ENCODE peak calls at places on chromosomes 1 and 21, in eight cellular contexts. Z is activated gamma-delta T cell treated with Interleukin-2 at 50 U/mL for 16 hours; K is stimulated activated CD4-positive, alpha-beta T cell treated with anti-CD3 and anti-CD28 coated beads, Interleukin-1b, Interleukin-23, amount 100 ng/mL, for 4 hours; U is Right ventricle myocardium superior; B is psoas muscle; G is EH; T is NCI-H2081; H is HEK293T. O is an unnamed sample.

GRCh38 chr1:224900062-224900461 is 29.4 kb upstream of the DNAH14 start:
- DNase-seq in Z (no peak), K (no peak), U (no peak), B (no peak), G (no peak), T (no peak), H (no peak), O (no peak)

GRCh38 chr1:93827633-93828436 is 51.2 kb downstream of the DNTTIP2 start:
- DNase-seq in Z (no peak), K (no peak), U (no peak), B (no peak), G (peak; percentile 80), T (no peak), H (no peak), O (no peak)

GRCh38 chr1:206507395-206508129 is at the start of gene RASSF5:
- DNase-seq in Z (peak; percentile 74), K (peak; percentile 66), U (peak; percentile 92), B (peak; percentile 85), G (peak; percentile 81), T (peak; percentile 63), H (peak; percentile 50), O (peak; percentile 71)

GRCh38 chr1:30374400-30375070 is 348.9 kb downstream of the MATN1 start:
- DNase-seq in Z (no peak), K (no peak), U (no peak), B (no peak), G (no peak), T (no peak), H (no peak), O (no peak)

GRCh38 chr1:42173961-42174715 is 9.6 kb upstream of the GUCA2A start:
- DNase-seq in Z (no peak), K (no peak), U (no peak), B (no peak), G (peak; percentile 26), T (no peak), H (no peak), O (no peak)

GRCh38 chr1:8303141-8303540 is 14.8 kb upstream of the SLC45A1 start:
- DNase-seq in Z (no peak), K (no peak), U (no peak), B (no peak), G (peak; percentile 77), T (no peak), H (no peak), O (no peak)

GRCh38 chr21:39083377-39084008 is 99.8 kb downstream of the PSMG1 start:
- DNase-seq in Z (no peak), K (no peak), U (no peak), B (no peak), G (no peak), T (no peak), H (no peak), O (no peak)

GRCh38 chr1:109768335-109768650 is 4.6 kb upstream of the EPS8L3 start:
- DNase-seq in Z (no peak), K (no peak), U (peak; percentile 10), B (no peak), G (no peak), T (no peak), H (no peak), O (no peak)

GRCh38 chr1:93599479-93599878 is 82.2 kb downstream of the BCAR3 start:
- DNase-seq in Z (no peak), K (no peak), U (no peak), B (no peak), G (no peak), T (no peak), H (no peak), O (no peak)

GRCh38 chr1:2235300-2235998 is 7.3 kb downstream of the SKI start:
- DNase-seq in Z (no peak), K (no peak), U (peak; percentile 46), B (no peak), G (no peak), T (no peak), H (no peak), O (no peak)

GRCh38 chr1:27429029-27429425 is 36.6 kb downstream of the GPR3 start:
- DNase-seq in Z (no peak), K (no peak), U (no peak), B (no peak), G (no peak), T (no peak), H (no peak), O (no peak)

GRCh38 chr1:82348487-82348886 is 547.8 kb downstream of the ADGRL2 start:
- DNase-seq in Z (no peak), K (no peak), U (no peak), B (no peak), G (no peak), T (no peak), H (no peak), O (no peak)

GRCh38 chr1:208807446-208808117 is 563.4 kb upstream of the PLXNA2 start:
- DNase-seq in Z (no peak), K (no peak), U (no peak), B (no peak), G (no peak), T (no peak), H (no peak), O (no peak)

GRCh38 chr1:24108334-24109165 is 3.4 kb downstream of the MYOM3 start:
- DNase-seq in Z (no peak), K (no peak), U (no peak), B (peak; percentile 79), G (peak; percentile 86), T (no peak), H (no peak), O (no peak)

GRCh38 chr1:20701847-20702246 is 16.0 kb downstream of the KIF17 start:
- DNase-seq in Z (no peak), K (no peak), U (no peak), B (no peak), G (no peak), T (no peak), H (no peak), O (no peak)

GRCh38 chr1:97943354-97943753 is 22.5 kb upstream of the DPYD start:
- DNase-seq in Z (no peak), K (no peak), U (no peak), B (no peak), G (peak; percentile 94), T (no peak), H (no peak), O (no peak)

GRCh38 chr21:33441489-33442477 is 38.0 kb downstream of the TMEM50B start:
- DNase-seq in Z (no peak), K (no peak), U (peak; percentile 61), B (peak; percentile 37), G (peak; percentile 85), T (peak; percentile 30), H (no peak), O (no peak)

GRCh38 chr1:58885998-58886397 is 102.2 kb upstream of the JUN start:
- DNase-seq in Z (peak; percentile 12), K (peak; percentile 12), U (peak; percentile 79), B (peak; percentile 29), G (no peak), T (peak; percentile 49), H (no peak), O (no peak)

GRCh38 chr1:22861764-22862440 is 110.8 kb downstream of the LACTBL1 start:
- DNase-seq in Z (no peak), K (no peak), U (no peak), B (no peak), G (peak; percentile 70), T (no peak), H (peak; percentile 70), O (no peak)

GRCh38 chr1:210801501-210801900 is 332.4 kb downstream of the KCNH1 start:
- DNase-seq in Z (no peak), K (no peak), U (no peak), B (no peak), G (no peak), T (no peak), H (no peak), O (no peak)

GRCh38 chr1:55034476-55035133 is 4.7 kb upstream of the PCSK9 start:
- DNase-seq in Z (no peak), K (no peak), U (no peak), B (no peak), G (no peak), T (no peak), H (no peak), O (no peak)

GRCh38 chr1:76109404-76109803 is 34.9 kb downstream of the ST6GALNAC3 start:
- DNase-seq in Z (no peak), K (no peak), U (no peak), B (no peak), G (no peak), T (no peak), H (no peak), O (no peak)

GRCh38 chr1:208332774-208333126 is 88.6 kb upstream of the PLXNA2 start:
- DNase-seq in Z (no peak), K (no peak), U (no peak), B (no peak), G (no peak), T (no peak), H (no peak), O (no peak)

GRCh38 chr1:32116531-32116930 is 8.7 kb downstream of the KPNA6 start:
- DNase-seq in Z (no peak), K (no peak), U (no peak), B (no peak), G (no peak), T (no peak), H (no peak), O (no peak)

GRCh38 chr1:67840449-67840848 is 7.2 kb upstream of the GNG12 start:
- DNase-seq in Z (no peak), K (no peak), U (no peak), B (no peak), G (peak; percentile 95), T (no peak), H (no peak), O (no peak)

GRCh38 chr1:24555591-24556413 is at the start of gene NCMAP:
- DNase-seq in Z (peak; percentile 34), K (peak; percentile 45), U (no peak), B (no peak), G (no peak), T (peak; percentile 47), H (no peak), O (peak; percentile 34)

GRCh38 chr21:44892095-44892494 is 18.6 kb upstream of the PTTG1IP start:
- DNase-seq in Z (no peak), K (no peak), U (peak; percentile 31), B (peak; percentile 4), G (no peak), T (no peak), H (no peak), O (no peak)

GRCh38 chr1:156706647-156707008 is 1.2 kb upstream of the CRABP2 start:
- DNase-seq in Z (no peak), K (no peak), U (peak; percentile 75), B (peak; percentile 69), G (peak; percentile 84), T (no peak), H (no peak), O (no peak)

GRCh38 chr1:89309828-89310227 is 37.2 kb upstream of the GBP5 start:
- DNase-seq in Z (no peak), K (no peak), U (no peak), B (no peak), G (no peak), T (no peak), H (no peak), O (no peak)